ENCODE peak calls at places on chromosomes 16 and 17, in ten cellular contexts. S is mesothelial cell of epicardium; K is OCI-LY7; Y is neural progenitor cell; A is CD4-positive, alpha-beta T cell; R is esophagus muscularis mucosa; U is heart right ventricle; P is CD8-positive, alpha-beta T cell; F is choroid plexus epithelial cell; H is B cell. T is an unnamed sample.

GRCh38 chr17:30600830-30601494 is 123.8 kb downstream of the GOSR1 start:
- DNase-seq in R (no peak), Y (peak), F (peak), U (no peak), A (no peak), P (peak), H (peak), K (peak), S (peak), T (no peak)

GRCh38 chr17:50114849-50115357 is 15.1 kb downstream of the SAMD14 start:
- DNase-seq in H (peak), K (peak), A (no peak), Y (peak), F (peak), P (peak), U (no peak), R (no peak), S (no peak), T (no peak)

GRCh38 chr16:89253548-89254287 is 36.2 kb downstream of the ZNF778 start:
- DNase-seq in F (no peak), K (no peak), S (no peak), H (no peak), P (no peak), A (no peak), U (no peak), Y (no peak), R (no peak), T (no peak)

GRCh38 chr16:72902276-72902675 is 145.7 kb downstream of the ZFHX3 start:
- DNase-seq in S (no peak), A (no peak), K (no peak), R (no peak), F (no peak), U (no peak), Y (no peak), P (no peak), H (no peak), T (no peak)

GRCh38 chr17:32192379-32192778 is 50.1 kb downstream of the RHOT1 start:
- DNase-seq in R (no peak), K (no peak), S (no peak), Y (no peak), F (peak), H (no peak), A (no peak), P (no peak), U (no peak), T (no peak)

GRCh38 chr17:2076461-2076984 is 21.6 kb downstream of the HIC1 start:
- DNase-seq in F (peak), H (no peak), K (no peak), R (peak), U (no peak), P (no peak), S (peak), A (no peak), Y (no peak), T (no peak)

GRCh38 chr16:67142342-67142741 is 8.5 kb downstream of the B3GNT9 start:
- DNase-seq in H (no peak), U (no peak), A (no peak), R (no peak), Y (no peak), K (no peak), S (no peak), F (no peak), P (no peak), T (no peak)

GRCh38 chr16:89504061-89504460 is 4.1 kb upstream of the SPG7 start:
- DNase-seq in R (no peak), P (no peak), K (no peak), Y (no peak), H (no peak), S (no peak), U (no peak), F (no peak), A (no peak), T (no peak)

GRCh38 chr16:58264961-58265479 is 29.8 kb downstream of the PRSS54 start:
- DNase-seq in A (no peak), P (no peak), U (no peak), H (no peak), R (no peak), K (no peak), Y (no peak), S (no peak), F (peak), T (peak)

GRCh38 chr17:38584350-38584925 is 21.3 kb downstream of the SRCIN1 start:
- DNase-seq in F (peak), K (peak), A (peak), U (peak), R (no peak), P (peak), H (peak), S (peak), Y (peak), T (peak)

GRCh38 chr17:78839762-78840529 is 668 bp downstream of the USP36 start:
- DNase-seq in A (peak), S (no peak), R (no peak), K (peak), H (peak), U (no peak), F (peak), P (peak), Y (peak), T (peak)

GRCh38 chr17:78838574-78839005 is 2.0 kb downstream of the USP36 start:
- DNase-seq in Y (no peak), H (no peak), U (no peak), R (no peak), S (no peak), A (no peak), P (no peak), F (no peak), K (no peak), T (no peak)

GRCh38 chr17:78839173-78839761 is 1.3 kb downstream of the USP36 start:
- DNase-seq in F (peak), A (no peak), R (no peak), U (no peak), P (no peak), H (no peak), K (peak), S (no peak), Y (no peak), T (no peak)

GRCh38 chr17:78840530-78840779 is 159 bp downstream of the USP36 start:
- DNase-seq in Y (no peak), H (no peak), P (no peak), S (no peak), R (no peak), F (no peak), K (no peak), A (no peak), U (no peak), T (no peak)

DNA sequence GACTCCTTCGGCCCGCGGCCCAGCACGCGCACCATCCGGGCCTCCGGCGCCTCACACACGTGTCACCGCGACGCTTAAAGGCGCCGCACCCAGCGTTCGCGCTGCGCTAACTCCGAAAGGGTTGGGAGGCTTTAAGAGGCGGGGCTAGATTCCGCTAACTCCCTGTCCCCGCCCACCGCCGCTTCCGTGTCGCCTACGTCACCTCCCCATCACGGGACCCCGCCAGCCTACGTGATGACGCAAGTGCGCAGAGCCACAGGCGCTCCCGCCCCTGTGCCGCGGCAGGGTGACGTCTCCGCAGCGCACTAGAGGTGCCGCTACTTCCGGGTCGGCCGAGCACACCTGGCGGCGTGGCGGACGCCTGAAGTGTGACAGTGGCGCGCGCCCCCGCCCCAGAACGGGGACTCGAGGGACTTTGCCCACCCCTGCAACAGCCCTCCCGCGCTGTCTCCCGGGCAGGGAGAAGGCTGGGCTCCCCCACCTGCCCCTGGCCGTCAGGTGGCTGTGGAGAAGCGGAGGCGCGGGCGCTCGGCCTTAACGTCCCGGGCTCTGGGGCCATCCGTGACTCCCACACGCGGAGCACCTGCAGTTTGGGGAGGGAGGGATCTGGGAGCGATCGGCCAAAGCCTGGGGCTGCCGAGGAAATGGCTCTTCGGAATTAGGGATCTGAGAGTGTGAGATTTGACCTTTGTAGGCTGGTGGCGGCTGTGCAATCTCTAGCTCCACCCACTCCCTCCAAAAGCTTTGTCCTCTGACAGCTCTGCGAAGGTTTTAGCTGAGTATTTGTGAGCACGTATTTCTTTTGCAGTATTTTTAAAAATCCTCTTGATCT is at the start of gene USP36:
- DNase-seq in R (peak), A (peak), Y (peak), P (peak), U (peak), S (peak), K (peak), H (peak), F (peak), T (peak)
- TF ChIP-seq CTCF in R (peak), A (peak), Y (no peak), P (no peak), U (no peak), S (no peak), K (peak), H (no peak), F (no peak), T (no peak)

GRCh38 chr16:79047337-79047736 is 553.2 kb downstream of the MAF start:
- DNase-seq in H (no peak), Y (no peak), R (no peak), F (no peak), P (no peak), K (peak), S (no peak), U (no peak), A (no peak), T (no peak)
- TF ChIP-seq CTCF in H (peak), Y (peak), R (peak), F (peak), P (no peak), K (peak), S (peak), U (peak), A (peak), T (peak)

DNA sequence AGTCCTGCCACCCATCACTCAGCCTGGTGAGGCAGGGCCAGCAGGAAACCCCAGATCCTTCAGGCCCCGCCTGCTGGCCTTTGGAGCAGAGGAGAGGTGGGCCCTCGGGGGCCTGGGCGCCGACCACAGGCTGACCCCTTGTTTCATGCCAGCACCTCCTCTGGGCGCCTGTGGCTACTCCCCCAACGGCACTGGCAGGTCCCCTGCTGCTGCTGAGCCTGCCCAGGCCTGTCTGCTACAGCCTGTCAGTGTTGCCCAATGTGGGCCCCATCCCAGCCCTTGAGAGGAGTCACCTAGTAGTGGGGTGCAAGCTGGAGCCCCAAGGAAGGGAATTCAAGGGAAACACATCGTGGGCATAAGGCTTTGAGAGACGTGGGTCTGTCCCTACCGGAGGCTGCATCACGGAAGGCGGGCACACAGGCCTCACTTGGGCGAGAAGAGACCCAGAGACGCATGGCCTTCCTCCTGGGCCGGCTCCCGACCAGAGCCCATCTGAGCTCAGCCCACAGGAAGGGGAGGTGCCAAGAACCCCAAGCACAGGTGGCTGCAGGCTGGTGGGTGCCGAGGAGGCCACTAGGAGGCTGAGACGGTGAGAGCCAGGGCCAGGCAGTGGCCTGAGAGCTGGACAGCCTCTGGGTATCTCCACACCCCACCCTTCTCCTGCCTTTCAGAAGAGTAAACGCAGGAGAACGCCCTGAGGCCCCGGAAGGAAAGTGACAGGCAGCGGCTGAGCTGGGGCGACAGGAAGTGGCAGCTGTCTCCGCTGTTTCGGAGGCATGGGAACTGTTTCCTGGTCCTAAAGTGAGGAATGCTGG is 8.1 kb upstream of the FASN start:
- DNase-seq in A (peak), H (peak), S (peak), Y (peak), R (no peak), K (peak), F (peak), P (peak), U (peak), T (peak)
- TF ChIP-seq CTCF in A (peak), H (peak), S (peak), Y (peak), R (peak), K (peak), F (peak), P (peak), U (no peak), T (peak)

DNA sequence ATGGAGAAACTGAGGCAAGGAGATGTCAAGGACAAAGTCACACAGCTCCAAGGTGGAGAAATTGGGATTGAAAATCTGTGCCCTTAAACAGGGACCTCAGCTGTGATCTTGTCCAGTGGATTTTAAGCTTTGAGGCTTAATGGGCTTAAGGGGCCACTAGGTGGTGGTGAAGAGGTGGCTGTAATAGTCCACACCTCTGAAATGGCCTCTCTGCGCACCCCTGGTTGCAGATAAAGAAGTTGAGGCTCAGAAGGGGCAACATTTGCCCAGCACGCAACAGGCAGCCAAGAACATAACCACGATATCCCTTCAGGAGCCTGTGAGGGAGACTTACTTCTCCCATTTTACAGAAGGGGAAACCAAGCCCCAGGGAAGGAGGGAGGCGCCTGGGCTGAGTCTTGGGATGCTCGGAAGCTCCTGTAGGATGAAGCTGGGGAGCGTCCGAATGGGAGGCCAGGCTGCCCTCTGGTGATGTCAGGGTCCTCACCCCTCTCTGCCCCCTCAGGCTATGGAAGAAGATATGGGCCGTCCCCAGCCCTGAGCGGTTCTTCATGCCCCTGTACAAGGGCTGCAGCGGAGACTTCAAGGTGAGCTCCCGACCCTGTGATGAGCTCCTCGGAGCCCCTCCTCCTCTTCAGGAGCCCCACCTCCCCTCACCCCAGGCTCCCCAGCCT is 43.7 kb downstream of the IL21R start:
- DNase-seq in R (no peak), F (no peak), P (no peak), U (no peak), S (no peak), K (no peak), A (no peak), H (no peak), Y (no peak), T (no peak)
- TF ChIP-seq CTCF in R (no peak), F (peak), P (no peak), U (no peak), S (no peak), K (peak), A (no peak), H (no peak), Y (no peak), T (no peak)

GRCh38 chr17:74452027-74452840 is 14.2 kb upstream of the CD300A start:
- DNase-seq in U (no peak), K (no peak), H (no peak), P (no peak), R (no peak), S (no peak), F (no peak), Y (no peak), A (no peak), T (no peak)
- TF ChIP-seq CTCF in U (no peak), K (no peak), H (no peak), P (no peak), R (no peak), S (no peak), F (no peak), Y (no peak), A (no peak), T (no peak)

GRCh38 chr16:27332105-27332504 is 18.3 kb downstream of the IL4R start:
- DNase-seq in R (no peak), K (no peak), S (no peak), P (no peak), U (no peak), H (no peak), F (no peak), A (no peak), Y (no peak), T (no peak)

GRCh38 chr16:27334874-27335273 is 21.1 kb downstream of the IL4R start:
- DNase-seq in F (peak), U (no peak), K (no peak), P (no peak), S (no peak), Y (no peak), A (no peak), H (no peak), R (no peak), T (no peak)

GRCh38 chr16:27333549-27333948 is 19.8 kb downstream of the IL4R start:
- DNase-seq in F (no peak), P (no peak), A (no peak), U (no peak), S (no peak), Y (no peak), R (no peak), K (no peak), H (no peak), T (no peak)

GRCh38 chr16:27334192-27334764 is 20.5 kb downstream of the IL4R start:
- DNase-seq in R (no peak), S (no peak), H (no peak), A (no peak), F (no peak), P (no peak), Y (no peak), U (no peak), K (no peak), T (no peak)

GRCh38 chr16:27333104-27333503 is 19.3 kb downstream of the IL4R start:
- DNase-seq in R (no peak), P (no peak), S (no peak), A (no peak), H (no peak), K (no peak), U (no peak), F (no peak), Y (no peak), T (no peak)
- TF ChIP-seq CTCF in R (no peak), P (no peak), S (no peak), A (no peak), H (no peak), K (no peak), U (no peak), F (no peak), Y (no peak), T (no peak)

GRCh38 chr16:86567701-86568571 is 1.3 kb downstream of the FOXC2 start:
- DNase-seq in R (no peak), U (peak), H (no peak), S (no peak), K (no peak), F (peak), P (no peak), Y (peak), A (no peak), T (no peak)
- TF ChIP-seq CTCF in R (no peak), U (no peak), H (no peak), S (no peak), K (no peak), F (no peak), P (no peak), Y (peak), A (no peak), T (no peak)

GRCh38 chr16:27539120-27539519 is 10.6 kb downstream of the GTF3C1 start:
- DNase-seq in S (no peak), H (no peak), F (peak), A (no peak), R (no peak), U (no peak), K (no peak), P (no peak), Y (no peak), T (no peak)
- TF ChIP-seq CTCF in S (no peak), H (no peak), F (no peak), A (no peak), R (no peak), U (no peak), K (no peak), P (no peak), Y (no peak), T (no peak)

GRCh38 chr16:1792836-1793577 is 498 bp downstream of the IGFALS start:
- DNase-seq in R (no peak), F (no peak), S (no peak), Y (no peak), H (peak), P (no peak), A (no peak), U (no peak), K (no peak), T (no peak)

GRCh38 chr16:1794908-1795666 is 1.6 kb upstream of the IGFALS start:
- DNase-seq in H (peak), K (no peak), A (no peak), P (no peak), F (no peak), S (peak), U (no peak), R (no peak), Y (no peak), T (no peak)

GRCh38 chr16:1793578-1794220 is at the start of gene IGFALS:
- DNase-seq in K (no peak), H (no peak), Y (no peak), S (peak), R (no peak), F (no peak), U (no peak), A (no peak), P (no peak), T (no peak)

GRCh38 chr16:1791943-1792812 is 1.3 kb downstream of the IGFALS start:
- DNase-seq in F (no peak), A (no peak), P (no peak), K (no peak), R (no peak), H (peak), U (peak), S (no peak), Y (no peak), T (no peak)

GRCh38 chr16:1794221-1794871 is 841 bp upstream of the IGFALS start:
- DNase-seq in F (no peak), U (no peak), Y (no peak), A (no peak), P (no peak), R (no peak), H (peak), K (no peak), S (peak), T (no peak)
- TF ChIP-seq CTCF in F (no peak), U (no peak), Y (no peak), A (no peak), P (no peak), R (no peak), H (no peak), K (no peak), S (no peak), T (no peak)

T was measured in natural killer cell.